ENCODE peak calls at places on chromosomes 4 and X, in five cellular contexts. S is astrocyte of the spinal cord, I is WTC11, Q is bronchial epithelial cell, K is endodermal cell. F is an unnamed sample.

GRCh38 chrX:21840199-21840557 is 761 bp downstream of the MBTPS2 start:
- DNase-seq in S (peak; percentile 20), I (no peak), Q (peak; percentile 1), K (no peak), F (no peak)

GRCh38 chr4:82138376-82138775 is 235.4 kb downstream of the HNRNPD start:
- DNase-seq in S (no peak), I (no peak), Q (peak; percentile 17), K (no peak), F (no peak)

GRCh38 chr4:125433453-125433852 is 118.7 kb downstream of the FAT4 start:
- DNase-seq in S (peak; percentile 58), I (no peak), Q (no peak), K (no peak), F (no peak)

GRCh38 chr4:183960021-183960420 is 54.9 kb downstream of the STOX2 start:
- DNase-seq in S (peak; percentile 76), I (peak; percentile 21), Q (peak; percentile 53), K (peak; percentile 86), F (no peak)

GRCh38 chrX:69145714-69146113 is 19.5 kb downstream of the PJA1 start:
- DNase-seq in S (no peak), I (no peak), Q (no peak), K (peak; percentile 17), F (no peak)

GRCh38 chr4:15847746-15848145 is 69.6 kb downstream of the CD38 start:
- DNase-seq in S (no peak), I (no peak), Q (peak; percentile 92), K (no peak), F (no peak)

GRCh38 chr4:21726255-21726815 is 222.2 kb downstream of the KCNIP4 start:
- DNase-seq in S (peak; percentile 15), I (no peak), Q (no peak), K (no peak), F (no peak)

GRCh38 chr4:8524595-8525382 is 55.4 kb upstream of the GPR78 start:
- DNase-seq in S (no peak), I (no peak), Q (no peak), K (no peak), F (no peak)

GRCh38 chrX:68292471-68292870 is 140.8 kb downstream of the OPHN1 start:
- DNase-seq in S (peak; percentile 12), I (no peak), Q (peak; percentile 74), K (peak; percentile 43), F (no peak)

GRCh38 chr4:183747931-183748664 is 89.0 kb downstream of the TRAPPC11 start:
- DNase-seq in S (no peak), I (no peak), Q (no peak), K (no peak), F (no peak)

GRCh38 chr4:79044260-79044659 is 105.0 kb upstream of the PAQR3 start:
- DNase-seq in S (no peak), I (no peak), Q (no peak), K (no peak), F (no peak)

GRCh38 chr4:184448828-184449227 is 25.5 kb downstream of the IRF2 start:
- DNase-seq in S (peak; percentile 76), I (no peak), Q (no peak), K (no peak), F (no peak)

GRCh38 chr4:61231421-61231820 is 31.3 kb downstream of the ADGRL3 start:
- DNase-seq in S (no peak), I (no peak), Q (no peak), K (no peak), F (no peak)

GRCh38 chr4:39410415-39410814 is 3.7 kb downstream of the KLB start:
- DNase-seq in S (no peak), I (no peak), Q (no peak), K (no peak), F (no peak)

DNA sequence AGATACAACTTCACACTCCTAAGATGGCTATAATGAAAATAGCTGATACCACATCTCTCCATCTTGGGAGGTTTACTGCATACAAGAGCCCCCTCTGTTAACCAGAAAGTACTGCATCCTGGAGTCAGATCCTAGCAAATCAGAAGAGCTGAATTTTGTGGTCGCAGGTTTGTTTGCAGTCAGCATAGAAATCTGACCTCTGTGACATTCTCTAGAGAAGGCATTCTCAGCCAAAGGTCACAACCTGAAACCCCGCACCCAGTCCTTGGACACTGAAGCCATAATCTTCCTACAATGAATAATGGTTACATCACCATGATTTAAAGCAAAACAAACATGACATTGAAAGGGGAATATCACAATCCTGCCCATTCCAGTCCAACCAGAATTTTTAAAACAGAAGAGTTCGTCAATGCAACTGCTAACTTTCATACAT is 17.7 kb downstream of the HS6ST2 start:
- DNase-seq in S (no peak), I (no peak), Q (peak; percentile 75), K (no peak), F (no peak)
- TF ChIP-seq CTCF in S (peak; percentile 25), I (peak; percentile 16), Q (peak; percentile 16), K (peak; percentile 75), F (peak; percentile 68)

GRCh38 chr4:138242076-138242829 is at the start of gene SLC7A11:
- DNase-seq in S (peak; percentile 99), I (peak; percentile 66), Q (peak; percentile 100), K (peak; percentile 91), F (no peak)
- TF ChIP-seq CTCF in S (no peak), I (no peak), Q (no peak), K (no peak), F (peak; percentile 29)

DNA sequence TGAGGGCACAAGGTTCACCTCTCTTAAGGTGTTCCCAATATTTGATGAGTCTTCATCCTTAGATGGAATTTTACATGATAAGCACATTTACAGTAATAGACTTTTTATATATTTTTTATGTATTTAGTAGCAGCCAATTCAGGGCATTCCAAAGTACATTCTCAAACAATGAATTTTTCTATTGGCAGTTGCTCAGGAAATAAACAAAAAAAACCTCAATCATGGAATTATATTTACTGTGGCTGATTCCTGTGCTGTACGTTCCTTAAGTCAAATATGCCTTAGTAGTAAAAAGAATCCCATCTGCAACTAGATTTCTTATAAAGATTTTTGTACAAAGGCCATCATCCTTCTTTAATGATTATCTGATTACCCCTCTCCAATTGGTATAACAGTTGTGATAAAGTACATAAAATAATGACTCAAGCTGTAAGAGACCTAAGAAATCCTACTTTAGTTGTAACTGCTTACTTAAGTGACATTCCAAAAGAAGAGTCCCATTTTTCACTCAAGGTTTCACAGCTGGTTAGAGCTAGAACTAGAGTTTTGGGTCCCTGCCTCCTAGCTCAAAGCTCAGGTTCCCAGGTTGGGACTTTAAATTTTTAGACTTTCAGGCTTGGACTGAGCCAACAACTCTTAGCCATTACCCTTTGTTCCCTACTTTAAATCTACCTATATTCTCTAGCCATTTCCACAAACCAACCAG is 152.7 kb downstream of the FHIP1A start:
- DNase-seq in S (peak; percentile 20), I (no peak), Q (no peak), K (no peak), F (no peak)
- TF ChIP-seq CTCF in S (no peak), I (no peak), Q (no peak), K (no peak), F (no peak)

GRCh38 chr4:76806336-76806735 is 91.6 kb downstream of the SOWAHB start:
- DNase-seq in S (no peak), I (no peak), Q (no peak), K (no peak), F (no peak)

GRCh38 chr4:76806757-76807156 is 91.2 kb downstream of the SOWAHB start:
- DNase-seq in S (no peak), I (no peak), Q (peak; percentile 24), K (no peak), F (no peak)

GRCh38 chr4:76813070-76813469 is 84.9 kb downstream of the SOWAHB start:
- DNase-seq in S (no peak), I (no peak), Q (no peak), K (no peak), F (no peak)

GRCh38 chr4:76809594-76810305 is 88.2 kb downstream of the SOWAHB start:
- DNase-seq in S (no peak), I (no peak), Q (peak; percentile 23), K (peak; percentile 57), F (no peak)

GRCh38 chr4:76811604-76812412 is 86.1 kb downstream of the SOWAHB start:
- DNase-seq in S (peak; percentile 88), I (no peak), Q (no peak), K (peak; percentile 64), F (no peak)
- TF ChIP-seq CTCF in S (no peak), I (no peak), Q (no peak), K (no peak), F (no peak)

DNA sequence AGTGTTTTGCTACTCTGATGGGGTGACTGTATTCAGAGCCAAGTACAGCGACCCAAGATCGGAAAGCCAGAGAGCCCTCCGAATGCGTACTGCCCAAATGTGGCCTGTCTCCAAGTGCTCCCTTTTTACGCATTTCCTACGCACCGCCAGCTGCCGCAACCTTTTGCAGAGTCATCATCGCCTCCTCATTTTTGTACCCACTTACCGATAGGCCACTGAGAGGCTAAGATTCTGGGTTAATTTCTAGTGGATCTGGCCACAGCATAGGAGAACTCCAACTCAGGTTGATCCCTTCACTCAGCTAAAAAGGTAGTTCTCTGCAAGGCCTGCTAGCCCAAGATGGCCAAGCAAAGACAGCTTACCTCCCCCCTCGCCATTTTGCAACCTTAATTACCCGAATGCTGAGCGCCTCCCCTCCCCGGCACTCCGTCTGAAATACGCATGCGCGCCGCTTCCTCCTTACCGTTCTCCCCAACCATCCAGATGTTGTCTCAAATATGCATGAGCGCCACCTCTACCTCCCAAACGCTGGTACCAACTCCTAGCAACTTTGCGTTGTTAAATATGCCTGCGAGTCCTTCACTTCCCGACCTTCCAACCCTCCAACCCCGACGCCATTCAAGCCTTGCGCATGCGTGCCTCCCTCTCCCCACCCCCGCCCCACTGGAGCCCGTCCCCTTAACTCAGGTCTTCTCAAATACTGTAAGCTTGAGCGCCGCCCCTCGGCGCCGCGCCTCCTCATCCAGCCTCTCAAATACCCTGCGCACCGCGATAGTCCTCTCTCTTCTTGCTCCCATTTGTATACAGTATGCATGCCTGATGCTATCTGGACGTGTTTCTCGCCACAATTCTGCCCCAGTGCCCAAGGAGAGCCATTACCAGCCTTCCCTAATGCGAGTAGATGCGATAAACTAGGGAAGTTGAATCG is 11.8 kb upstream of the ZCCHC13 start:
- DNase-seq in S (peak; percentile 94), I (peak; percentile 77), Q (peak; percentile 73), K (peak; percentile 94), F (peak; percentile 80)
- TF ChIP-seq CTCF in S (peak; percentile 14), I (no peak), Q (peak; percentile 25), K (peak; percentile 36), F (no peak)

F was measured in type B pancreatic cell.